ENCODE peak calls at places on chromosome 9, in nine cellular contexts. B, I, M, N, Z, D, L, G and S are unnamed samples.

GRCh38 chr9:79955300-79955699 is 383.5 kb downstream of the TLE4 start:
- DNase-seq in L (no peak), I (no peak), B (no peak), Z (no peak), G (peak), D (no peak), M (no peak), N (no peak), S (no peak)

GRCh38 chr9:33921967-33922895 is 105.3 kb downstream of the UBE2R2 start:
- DNase-seq in M (no peak), I (no peak), G (peak), B (no peak), D (no peak), L (no peak), N (no peak), Z (no peak), S (no peak)

GRCh38 chr9:109277451-109277850 is 43.4 kb downstream of the EPB41L4B start:
- DNase-seq in G (no peak), I (peak), D (no peak), N (no peak), B (no peak), L (no peak), Z (no peak), M (no peak), S (peak)

GRCh38 chr9:122954253-122954691 is 13.5 kb downstream of the RABGAP1 start:
- DNase-seq in L (no peak), N (no peak), G (no peak), B (no peak), I (no peak), M (no peak), D (no peak), Z (no peak), S (no peak)

GRCh38 chr9:21730899-21731298 is 71.5 kb upstream of the MTAP start:
- DNase-seq in D (no peak), I (no peak), G (no peak), L (no peak), Z (no peak), M (no peak), N (no peak), B (no peak), S (no peak)

GRCh38 chr9:134678671-134679443 is 37.3 kb downstream of the COL5A1 start:
- DNase-seq in G (no peak), D (peak), M (no peak), N (peak), Z (no peak), I (no peak), L (no peak), B (no peak), S (no peak)

GRCh38 chr9:133563286-133564213 is 29.0 kb downstream of the ADAMTSL2 start:
- DNase-seq in N (no peak), Z (no peak), D (no peak), B (no peak), L (no peak), G (no peak), M (no peak), I (peak), S (no peak)

GRCh38 chr9:134571326-134571871 is 70.2 kb upstream of the COL5A1 start:
- DNase-seq in D (no peak), N (no peak), Z (no peak), M (no peak), L (no peak), B (peak), I (peak), G (no peak), S (peak)

GRCh38 chr9:13728917-13729811 is 449.7 kb upstream of the MPDZ start:
- DNase-seq in N (no peak), Z (no peak), B (no peak), G (no peak), M (no peak), I (no peak), L (no peak), D (no peak), S (peak)

GRCh38 chr9:91755761-91756638 is 194.0 kb downstream of the ROR2 start:
- DNase-seq in N (no peak), G (no peak), M (no peak), B (no peak), I (no peak), L (no peak), Z (no peak), D (no peak), S (no peak)

GRCh38 chr9:110443878-110444245 is 106.2 kb upstream of the TXNDC8 start:
- DNase-seq in M (no peak), N (no peak), Z (no peak), B (no peak), L (no peak), D (no peak), G (no peak), I (no peak), S (no peak)

GRCh38 chr9:17422994-17423680 is 155.7 kb upstream of the SH3GL2 start:
- DNase-seq in L (peak), G (no peak), N (no peak), D (no peak), M (no peak), Z (no peak), I (no peak), B (no peak), S (no peak)

GRCh38 chr9:137621131-137621757 is 2.4 kb downstream of the EHMT1 start:
- DNase-seq in G (peak), D (no peak), I (no peak), N (no peak), B (no peak), Z (no peak), L (no peak), M (no peak), S (no peak)

GRCh38 chr9:35464056-35465025 is 25.6 kb upstream of the RUSC2 start:
- DNase-seq in G (no peak), M (no peak), N (no peak), I (no peak), Z (no peak), D (no peak), L (no peak), B (no peak), S (no peak)

GRCh38 chr9:99050292-99050911 is 54.5 kb upstream of the TGFBR1 start:
- DNase-seq in I (no peak), G (no peak), M (no peak), Z (no peak), D (no peak), N (no peak), L (peak), B (no peak), S (no peak)

GRCh38 chr9:81693639-81694378 is 4.5 kb upstream of the TLE1 start:
- DNase-seq in B (no peak), I (no peak), G (no peak), N (no peak), Z (no peak), M (no peak), L (no peak), D (no peak), S (no peak)

GRCh38 chr9:111914749-111915424 is 18.3 kb downstream of the UGCG start:
- DNase-seq in N (peak), D (no peak), L (peak), I (no peak), Z (no peak), B (no peak), G (no peak), M (no peak), S (no peak)

GRCh38 chr9:108033976-108034964 is 544.7 kb upstream of the KLF4 start:
- DNase-seq in G (no peak), Z (no peak), L (no peak), I (no peak), B (no peak), D (no peak), N (no peak), M (no peak), S (no peak)

GRCh38 chr9:33065157-33066076 is 11.1 kb downstream of the SMU1 start:
- DNase-seq in Z (no peak), I (no peak), B (no peak), L (no peak), N (no peak), G (peak), D (no peak), M (no peak), S (no peak)

GRCh38 chr9:12666813-12667212 is 26.4 kb upstream of the TYRP1 start:
- DNase-seq in B (no peak), G (no peak), M (no peak), N (no peak), D (no peak), L (no peak), Z (no peak), I (no peak), S (no peak)

GRCh38 chr9:133572821-133573361 is 36.3 kb downstream of the FAM163B start:
- DNase-seq in D (no peak), L (peak), M (no peak), I (peak), Z (no peak), B (peak), N (peak), G (no peak), S (peak)

GRCh38 chr9:79123419-79123818 is 448.3 kb upstream of the TLE4 start:
- DNase-seq in N (no peak), Z (no peak), L (no peak), I (no peak), D (no peak), G (no peak), B (no peak), M (no peak), S (no peak)

GRCh38 chr9:132851421-132851792 is 26.7 kb downstream of the AK8 start:
- DNase-seq in M (no peak), L (no peak), I (no peak), N (no peak), B (no peak), D (no peak), G (no peak), Z (no peak), S (no peak)

GRCh38 chr9:33320568-33321261 is 30.4 kb downstream of the NFX1 start:
- DNase-seq in D (no peak), G (no peak), N (no peak), L (no peak), I (no peak), Z (no peak), B (no peak), M (no peak), S (peak)

GRCh38 chr9:107587175-107587963 is 97.8 kb upstream of the KLF4 start:
- DNase-seq in M (no peak), L (no peak), Z (no peak), I (peak), B (peak), N (no peak), D (no peak), G (no peak), S (no peak)

GRCh38 chr9:89605181-89606048 is 603 bp downstream of the GADD45G start:
- DNase-seq in D (peak), L (no peak), G (no peak), B (peak), N (peak), Z (peak), I (peak), M (no peak), S (peak)

GRCh38 chr9:122392714-122393113 is 21.9 kb downstream of the PTGS1 start:
- DNase-seq in N (no peak), L (no peak), Z (no peak), B (no peak), D (no peak), G (no peak), M (no peak), I (no peak), S (no peak)

GRCh38 chr9:83937861-83938455 is 16.7 kb upstream of the KIF27 start:
- DNase-seq in L (peak), I (no peak), M (no peak), Z (no peak), B (no peak), N (no peak), D (peak), G (peak), S (no peak)

GRCh38 chr9:134083451-134083850 is 15.6 kb upstream of the BRD3 start:
- DNase-seq in I (no peak), L (no peak), D (no peak), B (no peak), M (no peak), Z (no peak), G (no peak), N (no peak), S (no peak)